ENCODE peak calls at places on chromosomes 12 and 14, in nine cellular contexts. C, U, J, Q, R, P, Z, M and Y are unnamed samples.

GRCh38 chr12:65494537-65494936 is 216.1 kb downstream of the MSRB3 start:
- DNase-seq in R (no peak), P (no peak), J (no peak), Q (no peak), U (no peak), Z (no peak), M (no peak), C (no peak), Y (no peak)

GRCh38 chr12:112185093-112185923 is 59.9 kb downstream of the TRAFD1 start:
- DNase-seq in M (no peak), Q (peak; percentile 37), C (no peak), R (no peak), P (no peak), U (no peak), J (no peak), Z (no peak), Y (no peak)

GRCh38 chr14:41785696-41786095 is 179.0 kb downstream of the LRFN5 start:
- DNase-seq in J (peak; percentile 4), R (no peak), Q (no peak), M (no peak), P (no peak), U (no peak), Z (no peak), C (no peak), Y (no peak)

GRCh38 chr12:126424696-126425095 is 1359.5 kb downstream of the AACS start:
- DNase-seq in Q (no peak), P (no peak), R (no peak), J (no peak), C (no peak), Z (no peak), U (no peak), M (no peak), Y (no peak)

GRCh38 chr14:91068642-91069041 is 8.2 kb upstream of the RPS6KA5 start:
- DNase-seq in Z (no peak), J (no peak), R (no peak), P (no peak), M (no peak), C (no peak), U (no peak), Q (no peak), Y (no peak)

GRCh38 chr12:46617167-46617566 is 208.6 kb downstream of the SLC38A4 start:
- DNase-seq in Q (peak; percentile 22), R (no peak), M (no peak), C (no peak), Z (no peak), J (no peak), U (no peak), P (no peak), Y (no peak)

GRCh38 chr12:128864516-128865186 is 11.4 kb downstream of the GLT1D1 start:
- DNase-seq in P (no peak), U (no peak), Q (no peak), C (no peak), R (no peak), M (no peak), J (no peak), Z (peak; percentile 70), Y (no peak)

GRCh38 chr14:79180656-79181055 is 1010.5 kb downstream of the NRXN3 start:
- DNase-seq in R (no peak), Z (no peak), U (no peak), M (no peak), C (no peak), P (no peak), J (no peak), Q (no peak), Y (no peak)

GRCh38 chr12:45200497-45201043 is 15.3 kb upstream of the ANO6 start:
- DNase-seq in U (no peak), J (no peak), M (no peak), Q (no peak), Z (no peak), R (no peak), C (no peak), P (no peak), Y (no peak)

GRCh38 chr12:65203376-65203775 is 34.0 kb downstream of the LEMD3 start:
- DNase-seq in J (no peak), Q (no peak), P (no peak), U (no peak), R (no peak), Z (no peak), M (no peak), C (no peak), Y (no peak)

GRCh38 chr12:107437954-107438353 is 247.6 kb upstream of the PWP1 start:
- DNase-seq in P (no peak), Q (no peak), J (no peak), C (no peak), R (no peak), U (no peak), M (no peak), Z (no peak), Y (peak; percentile 7)

GRCh38 chr12:41683023-41683422 is 461.7 kb downstream of the GXYLT1 start:
- DNase-seq in P (no peak), Z (no peak), C (no peak), J (no peak), R (no peak), M (no peak), Q (no peak), U (no peak), Y (no peak)

GRCh38 chr14:104791425-104791824 is 4.1 kb downstream of the AKT1 start:
- DNase-seq in J (no peak), C (no peak), Z (no peak), R (no peak), M (no peak), U (no peak), Q (no peak), P (no peak), Y (no peak)

GRCh38 chr12:56221233-56221756 is 427 bp downstream of the RNF41 start:
- DNase-seq in P (peak; percentile 53), J (no peak), R (peak; percentile 65), Z (peak; percentile 72), Q (peak; percentile 65), C (peak; percentile 70), U (peak; percentile 58), M (no peak), Y (peak; percentile 81)

GRCh38 chr14:71693373-71693772 is 238.9 kb upstream of the RGS6 start:
- DNase-seq in U (no peak), R (no peak), P (no peak), M (no peak), J (no peak), C (no peak), Q (no peak), Z (peak; percentile 26), Y (no peak)

GRCh38 chr12:116142936-116143882 is 134.3 kb downstream of the MED13L start:
- DNase-seq in U (no peak), J (no peak), Z (no peak), P (no peak), M (no peak), Q (no peak), R (no peak), C (peak; percentile 97), Y (no peak)

GRCh38 chr12:104406164-104406563 is 50.6 kb upstream of the CHST11 start:
- DNase-seq in Q (no peak), C (no peak), P (no peak), Z (no peak), J (no peak), R (no peak), U (no peak), M (no peak), Y (no peak)

GRCh38 chr12:50060120-50060468 is 2.7 kb downstream of the ASIC1 start:
- DNase-seq in Z (no peak), J (no peak), C (no peak), Q (no peak), U (no peak), P (no peak), M (no peak), R (no peak), Y (no peak)

DNA sequence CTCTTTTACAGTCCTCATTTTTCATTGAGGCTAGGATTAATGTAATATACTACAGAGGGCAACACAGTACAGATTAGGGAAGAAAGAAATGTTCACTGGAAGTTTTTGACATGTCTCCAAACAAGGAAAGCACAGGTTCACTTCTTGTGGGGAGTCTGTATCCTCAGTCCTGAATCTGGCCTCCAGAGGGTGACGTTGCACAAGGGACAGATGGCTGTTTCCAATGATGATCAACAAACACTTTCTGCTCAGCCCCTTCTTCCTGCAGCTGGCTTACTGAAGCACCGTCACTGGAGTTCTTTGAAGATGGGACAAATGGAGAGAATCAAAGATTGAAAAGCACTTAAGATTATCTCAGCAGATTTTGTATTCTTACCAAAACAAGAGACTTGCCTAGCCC is 123.3 kb upstream of the OR4E1 start:
- DNase-seq in P (no peak), Z (no peak), Q (no peak), M (no peak), U (no peak), R (no peak), C (no peak), J (no peak), Y (no peak)
- TF ChIP-seq CTCF in P (no peak), Z (no peak), Q (no peak), M (no peak), U (no peak), R (peak; percentile 46), C (no peak), J (no peak), Y (no peak)

GRCh38 chr12:7091171-7091570 is 1.1 kb downstream of the C1R start:
- DNase-seq in P (no peak), Z (no peak), M (no peak), J (no peak), Q (no peak), R (no peak), C (no peak), U (no peak), Y (no peak)

GRCh38 chr12:7091660-7092228 is 501 bp downstream of the C1R start:
- DNase-seq in Z (no peak), C (no peak), J (no peak), P (no peak), R (no peak), U (no peak), Q (no peak), M (no peak), Y (no peak)

GRCh38 chr12:7089196-7089871 is 2.9 kb downstream of the C1R start:
- DNase-seq in Z (no peak), J (no peak), C (no peak), U (no peak), M (no peak), Q (no peak), R (no peak), P (no peak), Y (no peak)

GRCh38 chr12:7092229-7092985 is at the start of gene C1R:
- DNase-seq in J (peak; percentile 24), U (peak; percentile 77), M (no peak), R (peak; percentile 85), Z (peak; percentile 77), Q (peak; percentile 69), P (peak; percentile 55), C (peak; percentile 67), Y (peak; percentile 86)

GRCh38 chr12:7090222-7090998 is 1.8 kb downstream of the C1R start:
- DNase-seq in R (no peak), M (no peak), Z (no peak), J (no peak), P (no peak), U (no peak), C (no peak), Q (no peak), Y (no peak)
- H3K9me3 ChIP-seq in R (no peaks in the 10 kb centered on the region), M (no peaks in the 10 kb centered on the region), Z (no peaks in the 10 kb centered on the region), J (no peaks in the 10 kb centered on the region), P (no peaks in the 10 kb centered on the region), U (no peaks in the 10 kb centered on the region), C (no peaks in the 10 kb centered on the region), Q (no peaks in the 10 kb centered on the region), Y (no peaks in the 10 kb centered on the region)

GRCh38 chr14:64906022-64906421 is 8.2 kb upstream of the CHURC1 start:
- DNase-seq in R (no peak), Q (no peak), P (no peak), Z (no peak), U (no peak), M (no peak), J (no peak), C (no peak), Y (no peak)
- TF ChIP-seq POLR2AphosphoS5 in R (no peak), Q (no peak), P (no peak), Z (no peak), U (no peak), M (no peak), J (no peak), C (no peak), Y (no peak)

GRCh38 chr12:113786107-113786506 is 180.0 kb downstream of the RBM19 start:
- DNase-seq in R (no peak), Q (no peak), Z (no peak), U (no peak), M (no peak), P (no peak), C (no peak), J (no peak), Y (no peak)
- TF ChIP-seq CTCF in R (peak; percentile 46), Q (no peak), Z (no peak), U (no peak), M (no peak), P (no peak), C (no peak), J (peak; percentile 46), Y (no peak)